ENCODE peak calls at places on chromosomes 7 and 10, in four cellular contexts. Z is activated effector memory CD4-positive, alpha-beta T cell treated with Interleukin-2 at 50 U/mL for 16 hours; C is OCI-LY7; U is stimulated activated CD8-positive, alpha-beta memory T cell treated with anti-CD3 and anti-CD28 coated beads, Interleukin-15, amount 100 ng/mL, for 4 hours. I is an unnamed sample.

GRCh38 chr10:101695404-101695732 is 398 bp upstream of the FBXW4 start:
- DNase-seq in C (no peak), Z (no peak), U (no peak), I (no peak)

GRCh38 chr10:124680675-124681074 is 63.5 kb downstream of the FAM53B start:
- DNase-seq in C (no peak), Z (no peak), U (no peak), I (no peak)

GRCh38 chr10:124152781-124153600 is 59.6 kb upstream of the CHST15 start:
- DNase-seq in U (peak), C (peak), Z (peak), I (peak)

GRCh38 chr10:13939391-13939790 is 352.6 kb downstream of the PRPF18 start:
- DNase-seq in U (no peak), C (no peak), Z (no peak), I (no peak)

GRCh38 chr7:636396-636795 is 90.1 kb upstream of the DNAAF5 start:
- DNase-seq in U (no peak), C (no peak), Z (no peak), I (peak)

GRCh38 chr7:92460109-92460508 is 12.8 kb downstream of the GATAD1 start:
- DNase-seq in Z (no peak), C (no peak), U (no peak), I (no peak)

GRCh38 chr7:99311702-99312101 is 14.0 kb upstream of the ARPC1A start:
- DNase-seq in Z (no peak), U (no peak), C (no peak), I (no peak)

GRCh38 chr7:29400435-29400834 is 163.2 kb upstream of the PRR15 start:
- DNase-seq in U (no peak), C (no peak), Z (no peak), I (no peak)

GRCh38 chr7:82109288-82109687 is 334.3 kb downstream of the CACNA2D1 start:
- DNase-seq in C (no peak), Z (no peak), U (no peak), I (no peak)

GRCh38 chr7:135661311-135662122 is 797 bp upstream of the STMP1 start:
- DNase-seq in C (no peak), U (no peak), Z (no peak), I (no peak)

GRCh38 chr10:80484243-80484642 is 30.1 kb downstream of the TSPAN14 start:
- DNase-seq in U (no peak), Z (no peak), C (no peak), I (no peak)

GRCh38 chr7:129779602-129780256 is 168.2 kb downstream of the NRF1 start:
- DNase-seq in C (peak), U (no peak), Z (no peak), I (peak)

GRCh38 chr7:1081931-1082401 is 5.9 kb upstream of the GPER1 start:
- DNase-seq in U (no peak), C (no peak), Z (no peak), I (no peak)

GRCh38 chr7:151062399-151063211 is 3.2 kb downstream of the SLC4A2 start:
- DNase-seq in Z (no peak), C (no peak), U (no peak), I (peak)

GRCh38 chr7:30925913-30926312 is 14.3 kb downstream of the AQP1 start:
- DNase-seq in U (no peak), C (no peak), Z (no peak), I (peak)

GRCh38 chr10:131270461-131271190 is 40.9 kb downstream of the TCERG1L start:
- DNase-seq in U (no peak), Z (no peak), C (no peak), I (peak)

GRCh38 chr10:69963178-69963834 is 89.3 kb upstream of the MACROH2A2 start:
- DNase-seq in U (no peak), Z (no peak), C (peak), I (no peak)

GRCh38 chr7:150923191-150923590 is 54.9 kb downstream of the KCNH2 start:
- DNase-seq in U (no peak), Z (no peak), C (no peak), I (no peak)

GRCh38 chr10:28592953-28593352 is 60.0 kb downstream of the WAC start:
- DNase-seq in Z (no peak), C (no peak), U (no peak), I (no peak)

GRCh38 chr7:135361788-135362187 is 128.2 kb downstream of the STRA8 start:
- DNase-seq in C (no peak), Z (no peak), U (no peak), I (peak)

GRCh38 chr10:121460733-121461132 is 137.5 kb downstream of the FGFR2 start:
- DNase-seq in Z (no peak), U (no peak), C (no peak), I (no peak)

GRCh38 chr7:128122577-128123290 is 91.5 kb upstream of the LRRC4 start:
- DNase-seq in U (no peak), Z (no peak), C (no peak), I (no peak)

GRCh38 chr7:5526190-5527037 is 102.8 kb upstream of the TNRC18 start:
- DNase-seq in Z (peak), C (peak), U (no peak), I (peak)

GRCh38 chr7:111004297-111004901 is 86.5 kb upstream of the LRRN3 start:
- DNase-seq in C (no peak), Z (no peak), U (no peak), I (no peak)

GRCh38 chr7:155009570-155010157 is 6.7 kb upstream of the PAXIP1 start:
- DNase-seq in C (peak), Z (no peak), U (no peak), I (peak)

GRCh38 chr10:73590881-73591577 is at the start of gene USP54:
- DNase-seq in Z (no peak), U (no peak), C (peak), I (peak)

GRCh38 chr10:72574636-72575035 is 51.2 kb downstream of the MICU1 start:
- DNase-seq in Z (no peak), U (no peak), C (no peak), I (no peak)

GRCh38 chr7:134420509-134421125 is 38.3 kb downstream of the AKR1B1 start:
- DNase-seq in U (no peak), C (peak), Z (no peak), I (peak)

GRCh38 chr7:34060548-34060947 is 155.2 kb downstream of the BMPER start:
- DNase-seq in Z (no peak), U (no peak), C (no peak), I (no peak)

GRCh38 chr7:7732566-7733290 is 14.3 kb upstream of the RPA3 start:
- DNase-seq in Z (no peak), C (no peak), U (no peak), I (no peak)

GRCh38 chr10:35259769-35260397 is 76.4 kb upstream of the CCNY start:
- DNase-seq in U (no peak), Z (no peak), C (no peak), I (no peak)

GRCh38 chr10:3339531-3339950 is 167.0 kb upstream of the PITRM1 start:
- DNase-seq in U (no peak), Z (no peak), C (no peak), I (no peak)

GRCh38 chr7:84524714-84525694 is 330.4 kb upstream of the SEMA3A start:
- DNase-seq in U (no peak), Z (no peak), C (no peak), I (no peak)

GRCh38 chr10:127556911-127557310 is 7.8 kb downstream of the NPS start:
- DNase-seq in Z (no peak), C (no peak), U (no peak), I (peak)

GRCh38 chr10:97518601-97519043 is 19.9 kb downstream of the UBTD1 start:
- DNase-seq in Z (no peak), U (no peak), C (no peak), I (no peak)

GRCh38 chr10:99329891-99330674 is 927 bp downstream of the CNNM1 start:
- DNase-seq in U (no peak), Z (no peak), C (no peak), I (peak)

GRCh38 chr10:33143160-33143728 is 185.2 kb upstream of the ITGB1 start:
- DNase-seq in Z (no peak), C (no peak), U (no peak), I (no peak)

GRCh38 chr7:40808409-40808942 is 673.7 kb downstream of the SUGCT start:
- DNase-seq in C (no peak), U (no peak), Z (no peak), I (no peak)

GRCh38 chr10:51789118-51789517 is 89.7 kb upstream of the CSTF2T start:
- DNase-seq in C (no peak), U (no peak), Z (no peak), I (no peak)

GRCh38 chr10:60901561-60902235 is 42.3 kb downstream of the RHOBTB1 start:
- DNase-seq in C (no peak), Z (no peak), U (no peak), I (no peak)